ENCODE peak calls at places on chromosome 3, in four cellular contexts. M is HCT116, L is K562, B is HepG2. S is an unnamed sample.

GRCh38 chr3:144499346-144499745 is 527.7 kb downstream of the DIPK2A start:
- DNase-seq in M (no peak), B (no peak), L (no peak), S (no peak)

GRCh38 chr3:8607285-8608040 is 37.1 kb downstream of the SSUH2 start:
- DNase-seq in M (peak; percentile 15), L (no peak), B (peak; percentile 55), S (no peak)

GRCh38 chr3:52134761-52135160 is 19.5 kb downstream of the POC1A start:
- DNase-seq in B (no peak), M (no peak), L (no peak), S (no peak)

GRCh38 chr3:165642761-165643432 is 194.3 kb downstream of the BCHE start:
- DNase-seq in L (no peak), M (peak; percentile 93), B (no peak), S (peak; percentile 91)

GRCh38 chr3:12578742-12579141 is 21.9 kb downstream of the MKRN2 start:
- DNase-seq in B (no peak), L (peak; percentile 54), M (no peak), S (no peak)

GRCh38 chr3:15064835-15065549 is at the start of gene MRPS25:
- DNase-seq in M (peak; percentile 79), L (peak; percentile 95), B (peak; percentile 83), S (peak; percentile 61)

GRCh38 chr3:94500146-94500545 is 437.3 kb downstream of the NSUN3 start:
- DNase-seq in M (no peak), L (no peak), B (no peak), S (no peak)

GRCh38 chr3:61030469-61031035 is 220.7 kb downstream of the FHIT start:
- DNase-seq in L (no peak), B (peak; percentile 91), M (peak; percentile 40), S (no peak)

GRCh38 chr3:111484666-111485065 is 57.3 kb upstream of the CD96 start:
- DNase-seq in L (no peak), M (peak; percentile 8), B (no peak), S (no peak)

GRCh38 chr3:12405432-12406272 is 78.6 kb upstream of the TSEN2 start:
- DNase-seq in M (peak; percentile 92), L (peak; percentile 39), B (peak; percentile 99), S (peak; percentile 90)

GRCh38 chr3:194281306-194281705 is 69.8 kb downstream of the CPN2 start:
- DNase-seq in M (no peak), L (no peak), B (no peak), S (no peak)

GRCh38 chr3:196351541-196351940 is 13.4 kb upstream of the TM4SF19 start:
- DNase-seq in M (no peak), L (no peak), B (no peak), S (no peak)

GRCh38 chr3:112302881-112303761 is 9.1 kb upstream of the SLC9C1 start:
- DNase-seq in B (no peak), L (no peak), M (no peak), S (no peak)

GRCh38 chr3:73783811-73784210 is 159.1 kb upstream of the PDZRN3 start:
- DNase-seq in M (no peak), L (no peak), B (no peak), S (no peak)

GRCh38 chr3:37852097-37852496 is 9.6 kb upstream of the CTDSPL start:
- DNase-seq in B (no peak), L (no peak), M (no peak), S (no peak)

GRCh38 chr3:49022751-49023171 is 840 bp downstream of the NDUFAF3 start:
- DNase-seq in M (no peak), L (peak; percentile 11), B (peak; percentile 39), S (no peak)

GRCh38 chr3:64559658-64560057 is 128.1 kb downstream of the ADAMTS9 start:
- DNase-seq in B (no peak), L (no peak), M (no peak), S (no peak)

GRCh38 chr3:197456271-197457091 is 99.3 kb downstream of the BDH1 start:
- DNase-seq in M (peak; percentile 54), L (peak; percentile 72), B (peak; percentile 69), S (no peak)

GRCh38 chr3:198071602-198072285 is 111.7 kb downstream of the LMLN start:
- DNase-seq in L (peak; percentile 24), B (peak; percentile 59), M (peak; percentile 99), S (peak; percentile 93)

GRCh38 chr3:197485143-197485542 is 70.6 kb downstream of the BDH1 start:
- DNase-seq in B (no peak), M (no peak), L (no peak), S (no peak)

GRCh38 chr3:172471903-172472302 is 23.6 kb upstream of the GHSR start:
- DNase-seq in L (no peak), M (no peak), B (no peak), S (no peak)

GRCh38 chr3:112503304-112503972 is 4.2 kb upstream of the BTLA start:
- DNase-seq in M (no peak), L (no peak), B (no peak), S (no peak)

GRCh38 chr3:4886448-4886847 is 92.8 kb upstream of the BHLHE40 start:
- DNase-seq in L (no peak), B (no peak), M (no peak), S (no peak)

GRCh38 chr3:167780214-167780613 is 44.7 kb downstream of the SERPINI1 start:
- DNase-seq in L (no peak), M (no peak), B (no peak), S (no peak)

GRCh38 chr3:134350861-134351311 is 23.4 kb downstream of the AMOTL2 start:
- DNase-seq in L (no peak), B (no peak), M (no peak), S (no peak)

GRCh38 chr3:185976977-185977678 is 39.3 kb upstream of the TRA2B start:
- DNase-seq in B (peak; percentile 46), L (peak; percentile 72), M (peak; percentile 57), S (peak; percentile 57)

GRCh38 chr3:120114376-120114775 is 20.1 kb upstream of the GSK3B start:
- DNase-seq in L (no peak), M (no peak), B (no peak), S (no peak)

GRCh38 chr3:194685723-194686413 is at the start of gene FAM43A:
- DNase-seq in B (peak; percentile 73), M (peak; percentile 87), L (peak; percentile 68), S (peak; percentile 78)

GRCh38 chr3:123096701-123097100 is 29.9 kb downstream of the PDIA5 start:
- DNase-seq in L (no peak), B (no peak), M (no peak), S (no peak)

GRCh38 chr3:133459400-133459799 is 59.5 kb downstream of the BFSP2 start:
- DNase-seq in B (peak; percentile 27), M (no peak), L (no peak), S (no peak)

GRCh38 chr3:150770662-150771061 is 7.7 kb upstream of the SIAH2 start:
- DNase-seq in L (no peak), B (peak; percentile 76), M (no peak), S (no peak)
- TF ChIP-seq TCF7L2 in L (no peak), B (no peak), M (no peak), S (no peak)

GRCh38 chr3:39409514-39410136 is 3.1 kb downstream of the RPSA start:
- DNase-seq in M (no peak), L (no peak), B (no peak), S (no peak)

GRCh38 chr3:39406368-39407258 is at the start of gene RPSA:
- DNase-seq in B (peak; percentile 96), M (peak; percentile 93), L (peak; percentile 93), S (peak; percentile 78)

GRCh38 chr3:39407773-39408492 is 1.4 kb downstream of the RPSA start:
- DNase-seq in L (peak; percentile 27), M (no peak), B (no peak), S (no peak)

GRCh38 chr3:39407259-39407629 is 724 bp downstream of the RPSA start:
- DNase-seq in M (no peak), L (peak; percentile 15), B (peak; percentile 23), S (no peak)

DNA sequence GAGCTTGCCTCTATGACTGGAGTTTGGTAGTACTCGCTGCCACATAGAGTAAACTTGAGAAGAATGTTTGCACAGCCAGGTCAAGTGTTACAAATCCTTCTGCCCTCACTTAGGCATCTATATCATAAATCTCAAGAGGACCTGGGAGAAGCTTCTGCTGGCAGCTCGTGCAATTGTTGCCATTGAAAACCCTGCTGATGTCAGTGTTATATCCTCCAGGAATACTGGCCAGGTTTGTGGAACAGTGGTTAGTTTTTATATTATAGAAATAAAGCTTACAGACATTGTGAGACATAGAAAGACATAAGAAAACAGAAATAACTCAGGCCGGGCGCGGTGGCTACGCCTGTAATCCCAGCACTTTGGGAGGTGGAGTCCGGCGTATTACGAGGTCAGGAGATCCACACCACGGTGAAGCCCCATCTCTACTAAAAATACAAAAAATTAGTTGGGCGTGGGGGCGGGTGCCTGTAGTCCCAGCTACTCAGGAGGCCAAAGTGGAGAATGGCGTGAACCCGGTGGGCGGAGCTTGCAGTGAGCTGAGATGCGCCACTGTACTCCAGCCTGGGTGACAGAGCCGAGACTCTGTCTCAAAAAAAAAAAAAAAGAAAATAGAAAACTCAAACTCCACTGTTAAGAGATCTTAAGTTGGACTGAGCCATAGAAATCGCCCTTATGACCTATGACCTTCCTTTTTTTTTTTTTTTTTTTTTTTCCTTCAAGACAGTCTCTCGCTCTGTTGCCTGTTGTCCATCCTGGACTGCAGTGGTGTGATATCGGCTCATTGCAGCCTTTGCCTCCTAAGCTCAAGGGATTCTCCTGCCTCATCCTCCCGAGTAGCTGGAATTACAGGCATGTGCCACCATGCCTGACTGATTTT is 2.2 kb downstream of the RPSA start:
- DNase-seq in M (no peak), L (no peak), B (no peak), S (no peak)
- TF ChIP-seq TCF7L2 in M (no peak), L (no peak), B (no peak), S (no peak)

GRCh38 chr3:149227591-149228268 is 6.1 kb upstream of the CP start:
- DNase-seq in B (no peak), L (no peak), M (no peak), S (no peak)
- TF ChIP-seq TCF7L2 in B (no peak), L (no peak), M (no peak), S (no peak)

GRCh38 chr3:43867673-43868072 is 176.9 kb downstream of the ABHD5 start:
- DNase-seq in B (no peak), L (no peak), M (no peak), S (no peak)

GRCh38 chr3:43865376-43865775 is 174.6 kb downstream of the ABHD5 start:
- DNase-seq in B (no peak), M (no peak), L (no peak), S (no peak)

GRCh38 chr3:43863966-43864933 is 173.5 kb downstream of the ABHD5 start:
- DNase-seq in L (no peak), B (no peak), M (no peak), S (no peak)

GRCh38 chr3:43865887-43866528 is 175.3 kb downstream of the ABHD5 start:
- DNase-seq in M (no peak), L (no peak), B (no peak), S (no peak)

DNA sequence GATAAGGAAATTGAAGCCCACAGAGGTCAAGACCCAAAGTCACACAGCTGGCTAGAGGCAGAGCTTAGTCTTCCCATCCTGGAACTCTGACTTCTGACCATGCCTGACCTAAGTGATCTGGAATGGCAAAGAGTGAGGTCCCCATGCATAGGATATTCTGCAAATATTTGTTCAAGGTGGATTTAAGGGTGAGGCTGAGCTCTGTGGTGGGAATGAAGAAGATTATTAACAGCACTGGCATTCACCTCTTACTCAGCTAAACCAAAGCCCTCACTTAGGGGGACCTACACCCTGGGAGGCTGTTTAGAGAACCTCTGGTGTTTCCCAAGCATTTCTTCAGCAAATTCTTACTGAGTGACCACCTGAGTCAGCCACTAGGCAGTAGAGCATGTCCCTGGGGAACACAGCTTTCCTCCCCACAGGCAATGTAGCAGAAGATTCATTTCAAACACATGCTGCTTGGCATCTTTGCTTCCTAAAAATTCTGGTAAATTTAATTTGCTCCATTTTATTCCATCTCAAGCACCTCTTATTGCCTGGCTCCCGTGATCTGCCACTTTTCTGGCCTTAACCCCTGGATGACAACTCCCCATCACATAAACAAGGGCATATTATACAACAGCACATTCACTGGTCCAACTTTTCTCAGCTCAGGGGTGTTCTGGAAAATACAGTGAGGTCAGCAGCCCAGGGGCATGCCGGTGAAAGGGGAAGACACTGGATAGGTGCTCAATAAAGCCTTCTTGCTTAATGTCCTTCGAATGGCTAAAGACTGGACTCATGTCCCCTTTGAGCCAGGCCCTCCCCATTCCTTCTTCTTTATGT is 176.0 kb downstream of the ABHD5 start:
- DNase-seq in M (no peak), B (no peak), L (no peak), S (peak; percentile 63)
- TF ChIP-seq TCF7L2 in M (no peak), B (no peak), L (no peak), S (no peak)